ENCODE peak calls at places on chromosome 14, in nine cellular contexts. One of them, this sample, is unnamed.

GRCh38 chr14:95830386-95830785 is 46.2 kb upstream of the TUNAR start:
- DNase-seq in gastrocnemius medialis: no peak
- DNase-seq in mesendoderm: no peak
- DNase-seq in pancreas: no peak
- DNase-seq in body of pancreas: no peak
- DNase-seq in MM.1S: no peak
- DNase-seq in thoracic aorta: no peak
- DNase-seq in ascending aorta: no peak
- DNase-seq in GM23248: no peak
- DNase-seq in this sample: no peak

GRCh38 chr14:50758945-50759344 is 72.0 kb downstream of the NIN start:
- DNase-seq in mesendoderm: no peak
- DNase-seq in thoracic aorta: no peak
- DNase-seq in body of pancreas: no peak
- DNase-seq in GM23248: no peak
- DNase-seq in gastrocnemius medialis: no peak
- DNase-seq in pancreas: no peak
- DNase-seq in MM.1S: no peak
- DNase-seq in ascending aorta: peak; percentile 78
- DNase-seq in this sample: no peak

GRCh38 chr14:76329150-76329881 is 46.6 kb upstream of the ESRRB start:
- DNase-seq in thoracic aorta: no peak
- DNase-seq in mesendoderm: peak; percentile 23
- DNase-seq in GM23248: no peak
- DNase-seq in ascending aorta: no peak
- DNase-seq in MM.1S: no peak
- DNase-seq in body of pancreas: no peak
- DNase-seq in gastrocnemius medialis: no peak
- DNase-seq in pancreas: no peak
- DNase-seq in this sample: no peak

GRCh38 chr14:55122441-55122986 is 6.5 kb upstream of the LGALS3 start:
- DNase-seq in mesendoderm: no peak
- DNase-seq in body of pancreas: peak; percentile 79
- DNase-seq in gastrocnemius medialis: no peak
- DNase-seq in MM.1S: no peak
- DNase-seq in thoracic aorta: no peak
- DNase-seq in pancreas: peak; percentile 65
- DNase-seq in ascending aorta: no peak
- DNase-seq in GM23248: no peak
- DNase-seq in this sample: no peak

GRCh38 chr14:24861083-24861630 is 188.8 kb downstream of the STXBP6 start:
- DNase-seq in gastrocnemius medialis: no peak
- DNase-seq in mesendoderm: peak; percentile 48
- DNase-seq in body of pancreas: peak; percentile 68
- DNase-seq in GM23248: peak; percentile 70
- DNase-seq in pancreas: no peak
- DNase-seq in ascending aorta: no peak
- DNase-seq in MM.1S: no peak
- DNase-seq in thoracic aorta: no peak
- DNase-seq in this sample: no peak

GRCh38 chr14:80615831-80616230 is 325.7 kb downstream of the CEP128 start:
- DNase-seq in body of pancreas: no peak
- DNase-seq in GM23248: no peak
- DNase-seq in gastrocnemius medialis: no peak
- DNase-seq in ascending aorta: no peak
- DNase-seq in MM.1S: no peak
- DNase-seq in mesendoderm: no peak
- DNase-seq in thoracic aorta: no peak
- DNase-seq in pancreas: no peak
- DNase-seq in this sample: no peak

GRCh38 chr14:68653754-68654153 is 139.1 kb downstream of the ZFP36L1 start:
- DNase-seq in thoracic aorta: no peak
- DNase-seq in body of pancreas: no peak
- DNase-seq in pancreas: peak; percentile 14
- DNase-seq in ascending aorta: peak; percentile 55
- DNase-seq in GM23248: no peak
- DNase-seq in gastrocnemius medialis: no peak
- DNase-seq in mesendoderm: no peak
- DNase-seq in MM.1S: no peak
- DNase-seq in this sample: no peak

GRCh38 chr14:24921903-24922302 is 128.0 kb downstream of the STXBP6 start:
- DNase-seq in GM23248: peak; percentile 67
- DNase-seq in pancreas: no peak
- DNase-seq in ascending aorta: no peak
- DNase-seq in body of pancreas: no peak
- DNase-seq in mesendoderm: no peak
- DNase-seq in thoracic aorta: no peak
- DNase-seq in MM.1S: no peak
- DNase-seq in gastrocnemius medialis: no peak
- DNase-seq in this sample: no peak

GRCh38 chr14:64745511-64746041 is 41.4 kb downstream of the PLEKHG3 start:
- DNase-seq in GM23248: no peak
- DNase-seq in MM.1S: no peak
- DNase-seq in thoracic aorta: no peak
- DNase-seq in pancreas: no peak
- DNase-seq in gastrocnemius medialis: no peak
- DNase-seq in mesendoderm: peak; percentile 76
- DNase-seq in body of pancreas: no peak
- DNase-seq in ascending aorta: no peak
- DNase-seq in this sample: peak; percentile 66

GRCh38 chr14:103392572-103392971 is 7.4 kb downstream of the MARK3 start:
- DNase-seq in thoracic aorta: no peak
- DNase-seq in gastrocnemius medialis: no peak
- DNase-seq in ascending aorta: no peak
- DNase-seq in body of pancreas: no peak
- DNase-seq in GM23248: no peak
- DNase-seq in MM.1S: no peak
- DNase-seq in pancreas: no peak
- DNase-seq in mesendoderm: no peak
- DNase-seq in this sample: no peak

GRCh38 chr14:93951798-93952540 is 24.4 kb downstream of the ASB2 start:
- DNase-seq in mesendoderm: no peak
- DNase-seq in ascending aorta: no peak
- DNase-seq in MM.1S: no peak
- DNase-seq in body of pancreas: no peak
- DNase-seq in pancreas: no peak
- DNase-seq in gastrocnemius medialis: no peak
- DNase-seq in thoracic aorta: no peak
- DNase-seq in GM23248: peak; percentile 8
- DNase-seq in this sample: no peak

GRCh38 chr14:69620211-69620611 is 8.8 kb downstream of the SUSD6 start:
- DNase-seq in ascending aorta: no peak
- DNase-seq in mesendoderm: no peak
- DNase-seq in MM.1S: no peak
- DNase-seq in gastrocnemius medialis: no peak
- DNase-seq in thoracic aorta: no peak
- DNase-seq in body of pancreas: no peak
- DNase-seq in GM23248: no peak
- DNase-seq in pancreas: no peak
- DNase-seq in this sample: no peak

GRCh38 chr14:99668307-99668997 is 15.6 kb upstream of the CYP46A1 start:
- DNase-seq in body of pancreas: no peak
- DNase-seq in MM.1S: no peak
- DNase-seq in thoracic aorta: no peak
- DNase-seq in pancreas: no peak
- DNase-seq in mesendoderm: no peak
- DNase-seq in GM23248: no peak
- DNase-seq in ascending aorta: no peak
- DNase-seq in gastrocnemius medialis: no peak
- DNase-seq in this sample: no peak

GRCh38 chr14:105064721-105065143 is 498 bp downstream of the GPR132 start:
- DNase-seq in GM23248: peak; percentile 35
- DNase-seq in thoracic aorta: no peak
- DNase-seq in MM.1S: peak; percentile 30
- DNase-seq in ascending aorta: peak; percentile 70
- DNase-seq in body of pancreas: peak; percentile 51
- DNase-seq in mesendoderm: no peak
- DNase-seq in gastrocnemius medialis: no peak
- DNase-seq in pancreas: no peak
- DNase-seq in this sample: no peak
- H3K27ac ChIP-seq in GM23248: no peak overlapping the region
- H3K27ac ChIP-seq in thoracic aorta: peak overlapping the region; percentile 23
- H3K27ac ChIP-seq in MM.1S: peak overlapping the region; percentile 81
- H3K27ac ChIP-seq in ascending aorta: peak overlapping the region; percentile 41
- H3K27ac ChIP-seq in body of pancreas: peak overlapping the region; percentile 50
- H3K27ac ChIP-seq in mesendoderm: no peak overlapping the region
- H3K27ac ChIP-seq in gastrocnemius medialis: peak overlapping the region; percentile 13
- H3K27ac ChIP-seq in pancreas: no peak overlapping the region
- H3K27ac ChIP-seq in this sample: no peak overlapping the region

DNA sequence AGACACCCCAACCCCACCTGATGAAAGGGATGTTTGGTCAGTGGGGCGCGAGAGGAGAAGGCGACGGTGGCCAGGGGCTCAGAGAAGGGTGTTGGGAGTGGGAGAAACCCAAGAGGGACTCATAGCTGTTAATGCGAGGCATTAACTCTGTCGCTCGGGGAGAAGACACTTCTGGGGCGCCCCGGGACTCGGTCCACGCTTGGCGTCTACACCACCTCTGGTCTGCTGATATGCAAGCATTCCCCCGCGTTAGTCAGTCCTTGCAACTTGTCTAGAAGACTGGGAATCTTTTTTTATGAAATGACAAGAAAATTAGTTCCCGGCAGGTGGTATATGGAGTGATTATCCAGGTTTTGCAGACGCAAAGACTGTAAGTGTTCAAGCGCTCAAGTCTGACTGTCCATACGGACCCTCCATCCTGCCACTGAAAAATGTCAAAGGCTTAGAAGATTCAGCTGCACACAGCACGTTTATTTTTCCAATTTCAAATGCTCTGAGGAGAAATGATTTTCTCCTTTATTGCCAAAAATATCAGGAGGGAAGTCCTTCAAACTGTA is 385 bp upstream of the SLC35F4 start:
- DNase-seq in ascending aorta: no peak
- DNase-seq in GM23248: no peak
- DNase-seq in body of pancreas: no peak
- DNase-seq in pancreas: no peak
- DNase-seq in MM.1S: no peak
- DNase-seq in mesendoderm: no peak
- DNase-seq in thoracic aorta: no peak
- DNase-seq in gastrocnemius medialis: no peak
- DNase-seq in this sample: no peak
- H3K4me3 ChIP-seq in ascending aorta: peak overlapping the region; percentile 44
- H3K4me3 ChIP-seq in GM23248: no peak overlapping the region
- H3K4me3 ChIP-seq in body of pancreas: no peak overlapping the region
- H3K4me3 ChIP-seq in pancreas: no peak overlapping the region
- H3K4me3 ChIP-seq in MM.1S: no peak overlapping the region
- H3K4me3 ChIP-seq in mesendoderm: no peak overlapping the region
- H3K4me3 ChIP-seq in thoracic aorta: peak overlapping the region; percentile 72
- H3K4me3 ChIP-seq in gastrocnemius medialis: no peak overlapping the region
- H3K4me3 ChIP-seq in this sample: no peak overlapping the region

DNA sequence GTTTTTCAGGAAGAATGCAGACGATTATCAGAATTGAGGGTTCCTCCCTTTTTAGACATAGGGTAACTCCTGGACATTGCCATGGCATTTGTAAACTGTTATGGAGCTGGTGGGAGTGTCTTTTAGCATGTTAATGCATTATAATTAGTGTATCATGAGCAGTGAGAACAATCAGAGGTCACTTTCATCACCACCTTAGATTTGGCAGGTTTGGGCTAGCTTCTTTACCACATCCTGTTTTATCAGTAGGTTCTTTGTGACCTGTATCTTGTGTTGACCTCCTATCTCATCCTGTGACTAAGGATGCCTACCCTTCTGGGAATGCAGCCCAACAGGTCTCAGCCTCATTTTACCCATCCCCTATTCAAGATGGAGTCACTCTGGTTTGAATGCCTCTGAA is 728.6 kb downstream of the GALC start:
- DNase-seq in ascending aorta: no peak
- DNase-seq in pancreas: no peak
- DNase-seq in thoracic aorta: no peak
- DNase-seq in gastrocnemius medialis: no peak
- DNase-seq in GM23248: no peak
- DNase-seq in MM.1S: no peak
- DNase-seq in mesendoderm: no peak
- DNase-seq in body of pancreas: no peak
- DNase-seq in this sample: no peak
- H3K27me3 ChIP-seq in ascending aorta: no peaks in the 10 kb centered on the region
- H3K27me3 ChIP-seq in pancreas: no peaks in the 10 kb centered on the region
- H3K27me3 ChIP-seq in thoracic aorta: no peaks in the 10 kb centered on the region
- H3K27me3 ChIP-seq in gastrocnemius medialis: no peaks in the 10 kb centered on the region
- H3K27me3 ChIP-seq in GM23248: no peaks in the 10 kb centered on the region
- H3K27me3 ChIP-seq in MM.1S: no peaks in the 10 kb centered on the region
- H3K27me3 ChIP-seq in mesendoderm: no peaks in the 10 kb centered on the region
- H3K27me3 ChIP-seq in body of pancreas: no peaks in the 10 kb centered on the region
- H3K27me3 ChIP-seq in this sample: no peaks in the 10 kb centered on the region

DNA sequence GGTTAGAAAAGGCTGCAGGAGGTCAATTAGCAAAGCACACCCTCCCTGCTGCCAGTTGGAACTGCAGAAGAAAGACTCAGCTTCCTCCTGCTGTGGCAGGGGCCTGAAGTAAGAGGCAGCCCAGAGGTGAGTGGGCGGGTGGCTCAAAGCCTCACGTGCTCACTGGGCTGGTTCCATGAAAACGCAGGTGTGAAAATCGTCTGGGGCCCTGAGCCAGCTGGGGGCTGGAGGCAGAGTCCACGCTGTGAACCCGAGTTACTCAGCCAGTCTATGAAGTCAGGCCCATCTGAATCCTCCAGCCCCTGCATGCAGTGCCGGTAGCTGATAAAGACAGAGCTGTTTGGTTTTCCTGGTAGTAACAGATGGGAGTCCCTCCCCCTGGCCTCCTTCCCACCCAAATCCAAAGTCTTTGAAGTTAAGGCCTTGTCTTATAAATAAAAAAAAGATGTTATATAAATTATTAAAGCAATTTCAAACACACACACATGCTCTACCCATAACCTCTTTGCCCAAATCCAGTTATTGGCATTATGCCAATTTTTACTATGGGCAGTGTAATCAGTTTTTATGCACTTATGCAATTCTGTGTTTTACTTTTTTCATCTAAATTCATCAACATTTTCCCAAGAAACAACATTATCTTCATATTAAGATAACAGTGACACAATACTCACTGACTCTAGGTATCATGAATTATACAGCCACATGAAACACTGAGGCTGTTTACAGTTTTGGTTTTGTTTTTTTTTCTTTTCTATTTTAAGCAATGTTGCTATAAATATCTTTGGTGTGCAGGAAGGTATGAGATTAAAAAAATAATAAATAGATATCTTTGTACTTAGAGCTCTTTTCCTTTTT is 57.9 kb upstream of the PNMA1 start:
- DNase-seq in mesendoderm: peak; percentile 97
- DNase-seq in MM.1S: peak; percentile 79
- DNase-seq in body of pancreas: peak; percentile 92
- DNase-seq in GM23248: peak; percentile 54
- DNase-seq in gastrocnemius medialis: peak; percentile 40
- DNase-seq in ascending aorta: no peak
- DNase-seq in pancreas: peak; percentile 82
- DNase-seq in thoracic aorta: no peak
- DNase-seq in this sample: peak; percentile 50
- H3K27ac ChIP-seq in mesendoderm: no peak overlapping the region
- H3K27ac ChIP-seq in MM.1S: peak overlapping the region; percentile 100
- H3K27ac ChIP-seq in body of pancreas: peak overlapping the region; percentile 82
- H3K27ac ChIP-seq in GM23248: no peak overlapping the region
- H3K27ac ChIP-seq in gastrocnemius medialis: peak overlapping the region; percentile 82
- H3K27ac ChIP-seq in ascending aorta: peak overlapping the region; percentile 80
- H3K27ac ChIP-seq in pancreas: peak overlapping the region; percentile 33
- H3K27ac ChIP-seq in thoracic aorta: peak overlapping the region; percentile 74
- H3K27ac ChIP-seq in this sample: peak overlapping the region; percentile 63